ENCODE peak calls at places on chromosomes 3 and 15, in nine cellular contexts. X, F, K, Q, U, O, B, G and H are unnamed samples.

GRCh38 chr15:53713218-53713617 is 46.2 kb downstream of the WDR72 start:
- DNase-seq in X (no peak), F (no peak), K (no peak), Q (no peak), U (no peak), O (no peak), B (no peak), G (no peak), H (no peak)

GRCh38 chr3:18442743-18443669 is 17.9 kb upstream of the SATB1 start:
- DNase-seq in X (no peak), F (no peak), K (no peak), Q (no peak), U (no peak), O (no peak), B (no peak), G (no peak), H (no peak)

GRCh38 chr3:27119639-27120038 is 249.5 kb downstream of the NEK10 start:
- DNase-seq in X (no peak), F (no peak), K (no peak), Q (no peak), U (no peak), O (no peak), B (no peak), G (no peak), H (no peak)

GRCh38 chr15:100502651-100503050 is 26.1 kb downstream of the CERS3 start:
- DNase-seq in X (peak), F (no peak), K (no peak), Q (no peak), U (no peak), O (no peak), B (no peak), G (no peak), H (no peak)

GRCh38 chr15:98939311-98940080 is 68.1 kb downstream of the PGPEP1L start:
- DNase-seq in X (no peak), F (no peak), K (peak), Q (no peak), U (no peak), O (no peak), B (no peak), G (no peak), H (no peak)

GRCh38 chr3:71129611-71130515 is 453.7 kb downstream of the FOXP1 start:
- DNase-seq in X (peak), F (no peak), K (no peak), Q (no peak), U (peak), O (peak), B (no peak), G (no peak), H (peak)

GRCh38 chr3:52798978-52799476 is 4.4 kb downstream of the ITIH3 start:
- DNase-seq in X (no peak), F (no peak), K (no peak), Q (no peak), U (no peak), O (no peak), B (no peak), G (peak), H (peak)

GRCh38 chr3:14295777-14296176 is 106.6 kb upstream of the SLC6A6 start:
- DNase-seq in X (no peak), F (no peak), K (no peak), Q (no peak), U (no peak), O (no peak), B (no peak), G (no peak), H (no peak)

GRCh38 chr3:65945480-65945879 is 93.2 kb downstream of the MAGI1 start:
- DNase-seq in X (no peak), F (no peak), K (no peak), Q (no peak), U (peak), O (peak), B (no peak), G (no peak), H (no peak)

GRCh38 chr3:139586420-139587017 is 47.0 kb upstream of the RBP1 start:
- DNase-seq in X (no peak), F (no peak), K (no peak), Q (no peak), U (no peak), O (no peak), B (no peak), G (no peak), H (no peak)

GRCh38 chr3:197149528-197149927 is 119.9 kb upstream of the MELTF start:
- DNase-seq in X (no peak), F (no peak), K (no peak), Q (no peak), U (no peak), O (no peak), B (no peak), G (no peak), H (no peak)

GRCh38 chr3:188817920-188818239 is 353.9 kb upstream of the TPRG1 start:
- DNase-seq in X (no peak), F (no peak), K (no peak), Q (no peak), U (no peak), O (no peak), B (no peak), G (no peak), H (no peak)
- TF ChIP-seq CTCF in X (no peak), F (no peak), K (no peak), Q (no peak), U (no peak), O (no peak), B (no peak), G (no peak), H (no peak)

GRCh38 chr3:74067296-74067695 is 442.6 kb upstream of the PDZRN3 start:
- DNase-seq in X (peak), F (no peak), K (no peak), Q (no peak), U (no peak), O (peak), B (peak), G (no peak), H (peak)
- TF ChIP-seq CTCF in X (no peak), F (no peak), K (no peak), Q (no peak), U (peak), O (peak), B (peak), G (peak), H (peak)

GRCh38 chr3:147793841-147794240 is 384.7 kb downstream of the ZIC1 start:
- DNase-seq in X (no peak), F (no peak), K (no peak), Q (no peak), U (peak), O (peak), B (no peak), G (no peak), H (peak)
- TF ChIP-seq CTCF in X (no peak), F (no peak), K (no peak), Q (no peak), U (no peak), O (no peak), B (no peak), G (no peak), H (no peak)

GRCh38 chr3:124919756-124920155 is 14.8 kb downstream of the MUC13 start:
- DNase-seq in X (peak), F (no peak), K (no peak), Q (no peak), U (peak), O (no peak), B (no peak), G (no peak), H (peak)
- TF ChIP-seq CTCF in X (no peak), F (no peak), K (no peak), Q (no peak), U (no peak), O (no peak), B (no peak), G (no peak), H (no peak)

GRCh38 chr3:32897981-32898623 is 53.3 kb upstream of the CCR4 start:
- DNase-seq in X (no peak), F (no peak), K (no peak), Q (no peak), U (no peak), O (no peak), B (no peak), G (no peak), H (no peak)
- TF ChIP-seq CTCF in X (no peak), F (no peak), K (no peak), Q (no peak), U (no peak), O (no peak), B (no peak), G (peak), H (no peak)

GRCh38 chr15:93052090-93052892 is 36.7 kb downstream of the RGMA start:
- DNase-seq in X (no peak), F (no peak), K (no peak), Q (no peak), U (no peak), O (no peak), B (no peak), G (no peak), H (no peak)
- TF ChIP-seq CTCF in X (no peak), F (no peak), K (no peak), Q (no peak), U (peak), O (no peak), B (peak), G (no peak), H (peak)